ENCODE peak calls at places on chromosomes 6 and 20, in seven cellular contexts. N is DND-41; E is stomach; Y is body of pancreas; Z is ascending aorta; M is CD8-positive, alpha-beta memory T cell; B is CD8-positive, alpha-beta T cell. S is an unnamed sample.

GRCh38 chr20:44579313-44580090 is 2.9 kb upstream of the PKIG start:
- DNase-seq in N (no peak), E (no peak), Y (no peak), Z (no peak), M (no peak), B (no peak), S (no peak)

GRCh38 chr20:64142546-64142945 is 21.7 kb upstream of the MYT1 start:
- DNase-seq in N (no peak), E (no peak), Y (no peak), Z (peak; percentile 41), M (no peak), B (peak; percentile 1), S (no peak)

GRCh38 chr6:71621918-71622519 is 264.3 kb upstream of the RIMS1 start:
- DNase-seq in N (no peak), E (no peak), Y (no peak), Z (no peak), M (no peak), B (no peak), S (no peak)

GRCh38 chr6:63527658-63528514 is 44.4 kb upstream of the LOC128125822 start:
- DNase-seq in N (no peak), E (peak; percentile 93), Y (peak; percentile 91), Z (no peak), M (no peak), B (no peak), S (no peak)

GRCh38 chr6:27056615-27057014 is 190.9 kb upstream of the PRSS16 start:
- DNase-seq in N (no peak), E (no peak), Y (no peak), Z (no peak), M (no peak), B (no peak), S (no peak)

GRCh38 chr6:80541186-80541585 is 434.7 kb downstream of the BCKDHB start:
- DNase-seq in N (no peak), E (no peak), Y (no peak), Z (no peak), M (no peak), B (no peak), S (no peak)

GRCh38 chr20:57083072-57083471 is 183.4 kb downstream of the BMP7 start:
- DNase-seq in N (no peak), E (no peak), Y (no peak), Z (no peak), M (no peak), B (no peak), S (no peak)

GRCh38 chr6:158026901-158027589 is 45.4 kb downstream of the SYNJ2 start:
- DNase-seq in N (no peak), E (no peak), Y (no peak), Z (no peak), M (no peak), B (no peak), S (no peak)

GRCh38 chr20:45934046-45934586 is 367 bp upstream of the PCIF1 start:
- DNase-seq in N (no peak), E (peak; percentile 50), Y (peak; percentile 55), Z (no peak), M (peak; percentile 49), B (no peak), S (peak; percentile 26)

GRCh38 chr6:152661776-152662175 is 24.6 kb upstream of the SYNE1 start:
- DNase-seq in N (no peak), E (no peak), Y (no peak), Z (no peak), M (no peak), B (no peak), S (no peak)

GRCh38 chr6:101832371-101832770 is 438.9 kb downstream of the GRIK2 start:
- DNase-seq in N (no peak), E (no peak), Y (no peak), Z (no peak), M (no peak), B (no peak), S (no peak)

GRCh38 chr6:43970913-43971775 is 156.1 kb downstream of the MRPL14 start:
- DNase-seq in N (no peak), E (peak; percentile 91), Y (peak; percentile 89), Z (no peak), M (no peak), B (no peak), S (no peak)

GRCh38 chr20:15119852-15120251 is 782.4 kb upstream of the FLRT3 start:
- DNase-seq in N (no peak), E (no peak), Y (no peak), Z (no peak), M (no peak), B (no peak), S (no peak)

GRCh38 chr20:24378651-24379050 is 90.8 kb upstream of the SYNDIG1 start:
- DNase-seq in N (no peak), E (no peak), Y (no peak), Z (no peak), M (no peak), B (no peak), S (no peak)

GRCh38 chr6:118283759-118284158 is 264.3 kb upstream of the PLN start:
- DNase-seq in N (peak; percentile 52), E (peak; percentile 59), Y (peak; percentile 69), Z (peak; percentile 80), M (peak; percentile 28), B (peak; percentile 52), S (no peak)

GRCh38 chr6:37820713-37821069 is 1.2 kb downstream of the ZFAND3 start:
- DNase-seq in N (no peak), E (no peak), Y (no peak), Z (no peak), M (no peak), B (no peak), S (no peak)

GRCh38 chr6:25490018-25490865 is 161.8 kb upstream of the SCGN start:
- DNase-seq in N (peak; percentile 65), E (peak; percentile 83), Y (peak; percentile 86), Z (peak; percentile 87), M (peak; percentile 23), B (peak; percentile 63), S (peak; percentile 50)

GRCh38 chr6:47759364-47759763 is 22.5 kb upstream of the OPN5 start:
- DNase-seq in N (no peak), E (no peak), Y (no peak), Z (no peak), M (no peak), B (no peak), S (no peak)

GRCh38 chr20:2137552-2138201 is 36.0 kb downstream of the STK35 start:
- DNase-seq in N (no peak), E (no peak), Y (no peak), Z (no peak), M (no peak), B (no peak), S (no peak)

GRCh38 chr6:46491201-46491788 is at the start of gene RCAN2:
- DNase-seq in N (no peak), E (peak; percentile 59), Y (peak; percentile 76), Z (peak; percentile 91), M (peak; percentile 5), B (peak; percentile 7), S (no peak)

GRCh38 chr20:45911486-45912343 is at the start of gene PLTP:
- DNase-seq in N (peak; percentile 37), E (peak; percentile 58), Y (peak; percentile 75), Z (peak; percentile 77), M (peak; percentile 39), B (peak; percentile 37), S (peak; percentile 20)

GRCh38 chr20:36094497-36094896 is 60.0 kb upstream of the EPB41L1 start:
- DNase-seq in N (no peak), E (no peak), Y (peak; percentile 37), Z (no peak), M (no peak), B (no peak), S (no peak)

GRCh38 chr6:139753198-139753861 is 378.9 kb upstream of the CITED2 start:
- DNase-seq in N (no peak), E (no peak), Y (no peak), Z (no peak), M (no peak), B (no peak), S (no peak)

GRCh38 chr6:148423601-148424270 is 81.1 kb downstream of the SASH1 start:
- DNase-seq in N (no peak), E (no peak), Y (peak; percentile 33), Z (no peak), M (no peak), B (no peak), S (no peak)

GRCh38 chr6:134676307-134677281 is 273.3 kb downstream of the ALDH8A1 start:
- DNase-seq in N (no peak), E (peak; percentile 49), Y (no peak), Z (no peak), M (no peak), B (no peak), S (no peak)

GRCh38 chr6:170110201-170111140 is 180.4 kb downstream of the DLL1 start:
- DNase-seq in N (no peak), E (peak; percentile 24), Y (no peak), Z (peak; percentile 43), M (no peak), B (no peak), S (no peak)

GRCh38 chr6:68740828-68741500 is 105.9 kb downstream of the ADGRB3 start:
- DNase-seq in N (no peak), E (no peak), Y (no peak), Z (no peak), M (no peak), B (no peak), S (no peak)

GRCh38 chr6:164099535-164099982 is 685.0 kb downstream of the QKI start:
- DNase-seq in N (no peak), E (no peak), Y (no peak), Z (no peak), M (no peak), B (no peak), S (no peak)

GRCh38 chr20:24588725-24589340 is 119.4 kb downstream of the SYNDIG1 start:
- DNase-seq in N (no peak), E (no peak), Y (no peak), Z (peak; percentile 12), M (no peak), B (no peak), S (no peak)

DNA sequence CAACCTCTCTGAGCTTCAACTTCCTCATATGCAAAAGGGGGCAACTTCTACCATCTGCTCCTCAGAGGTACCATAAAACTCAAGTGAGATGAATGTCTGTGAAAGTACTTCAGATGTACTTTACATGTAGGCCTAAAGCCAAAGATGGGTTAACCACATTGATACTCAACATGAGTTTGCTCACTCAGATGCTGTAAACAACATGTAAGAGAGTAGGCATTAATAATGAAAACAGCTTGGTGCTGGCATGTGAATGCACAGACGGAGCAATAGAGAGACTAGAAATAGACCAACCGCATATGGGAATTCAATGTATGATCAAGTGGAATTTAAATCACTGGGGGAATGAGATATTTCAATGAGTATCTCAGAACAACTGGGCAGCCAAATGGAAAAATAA is 143.8 kb upstream of the CDYL start:
- DNase-seq in N (no peak), E (no peak), Y (no peak), Z (no peak), M (no peak), B (no peak), S (no peak)
- H3K9me3 ChIP-seq in N (peaks cover 11% of the 10 kb centered on the region), E (peaks cover 28% of the 10 kb centered on the region), Y (no peaks in the 10 kb centered on the region), Z (peaks cover 24% of the 10 kb centered on the region), M (no peaks in the 10 kb centered on the region), B (peaks cover 4% of the 10 kb centered on the region), S (peaks cover 2% of the 10 kb centered on the region)

GRCh38 chr6:31332637-31333602 is 24.1 kb downstream of the HLA-B start:
- DNase-seq in N (peak; percentile 16), E (no peak), Y (no peak), Z (no peak), M (no peak), B (peak; percentile 25), S (peak; percentile 22)
- H3K9me3 ChIP-seq in N (peaks cover 18% of the 10 kb centered on the region), E (peaks cover 6% of the 10 kb centered on the region), Y (no peaks in the 10 kb centered on the region), Z (peaks cover 15% of the 10 kb centered on the region), M (peaks cover 11% of the 10 kb centered on the region), B (peaks cover 8% of the 10 kb centered on the region), S (no peaks in the 10 kb centered on the region)

GRCh38 chr6:355373-355772 is 36.2 kb upstream of the IRF4 start:
- DNase-seq in N (no peak), E (no peak), Y (no peak), Z (no peak), M (no peak), B (no peak), S (no peak)
- H3K9me3 ChIP-seq in N (no peaks in the 10 kb centered on the region), E (no peaks in the 10 kb centered on the region), Y (no peaks in the 10 kb centered on the region), Z (no peaks in the 10 kb centered on the region), M (no peaks in the 10 kb centered on the region), B (no peaks in the 10 kb centered on the region), S (no peaks in the 10 kb centered on the region)

GRCh38 chr6:340991-341827 is 48.9 kb downstream of the DUSP22 start:
- DNase-seq in N (no peak), E (no peak), Y (peak; percentile 50), Z (no peak), M (no peak), B (no peak), S (no peak)
- H3K9me3 ChIP-seq in N (no peaks in the 10 kb centered on the region), E (no peaks in the 10 kb centered on the region), Y (no peaks in the 10 kb centered on the region), Z (no peaks in the 10 kb centered on the region), M (no peaks in the 10 kb centered on the region), B (no peaks in the 10 kb centered on the region), S (no peaks in the 10 kb centered on the region)